ENCODE peak calls at places on chromosomes 7 and 10, in eight cellular contexts. H is ovary, L is keratinocyte, U is colonic mucosa, T is hepatocyte, C is HepG2, E is tibial nerve, S is OCI-LY7. W is an unnamed sample.
A peak's percentile ranks its signal among the peaks of the same experiment; 100 is the strongest.

GRCh38 chr7:5183155-5183554 is 6.9 kb upstream of the WIPI2 start:
- DNase-seq in H (no peak), L (no peak), U (no peak), T (no peak), C (no peak), E (no peak), S (no peak), W (peak; percentile 67)

GRCh38 chr10:101850747-101851146 is 7.1 kb upstream of the KCNIP2 start:
- DNase-seq in H (no peak), L (no peak), U (no peak), T (no peak), C (no peak), E (no peak), S (no peak), W (no peak)

GRCh38 chr7:2643386-2644229 is 11.8 kb downstream of the TTYH3 start:
- DNase-seq in H (no peak), L (no peak), U (no peak), T (no peak), C (no peak), E (no peak), S (peak; percentile 78), W (no peak)

GRCh38 chr7:131900785-131901287 is 344.4 kb upstream of the PODXL start:
- DNase-seq in H (no peak), L (no peak), U (no peak), T (no peak), C (no peak), E (no peak), S (no peak), W (no peak)

GRCh38 chr10:125064681-125065492 is 95.5 kb downstream of the CTBP2 start:
- DNase-seq in H (peak; percentile 20), L (peak; percentile 30), U (peak; percentile 55), T (peak; percentile 61), C (no peak), E (no peak), S (peak; percentile 90), W (peak; percentile 92)

GRCh38 chr10:86782691-86783418 is 26.4 kb downstream of the BMPR1A start:
- DNase-seq in H (no peak), L (no peak), U (no peak), T (no peak), C (no peak), E (no peak), S (no peak), W (no peak)

GRCh38 chr7:54546081-54546985 is 4.2 kb downstream of the VSTM2A start:
- DNase-seq in H (no peak), L (no peak), U (no peak), T (peak; percentile 48), C (peak; percentile 20), E (no peak), S (no peak), W (no peak)

GRCh38 chr7:104951546-104951945 is 62.5 kb upstream of the KMT2E start:
- DNase-seq in H (no peak), L (no peak), U (no peak), T (no peak), C (no peak), E (no peak), S (no peak), W (no peak)

GRCh38 chr7:105760549-105761447 is 115.6 kb downstream of the ATXN7L1 start:
- DNase-seq in H (no peak), L (no peak), U (no peak), T (no peak), C (no peak), E (no peak), S (no peak), W (no peak)

GRCh38 chr7:23115991-23116390 is 10.4 kb downstream of the KLHL7 start:
- DNase-seq in H (no peak), L (no peak), U (no peak), T (no peak), C (no peak), E (no peak), S (no peak), W (no peak)

GRCh38 chr10:127734753-127735152 is 2.2 kb upstream of the FOXI2 start:
- DNase-seq in H (no peak), L (no peak), U (no peak), T (no peak), C (no peak), E (no peak), S (no peak), W (no peak)

GRCh38 chr7:117164578-117164977 is 158.3 kb downstream of the WNT2 start:
- DNase-seq in H (no peak), L (no peak), U (no peak), T (no peak), C (no peak), E (no peak), S (no peak), W (peak; percentile 34)

GRCh38 chr7:44100458-44101303 is 3.5 kb upstream of the AEBP1 start:
- DNase-seq in H (peak; percentile 74), L (no peak), U (no peak), T (peak; percentile 59), C (no peak), E (no peak), S (peak; percentile 84), W (no peak)

GRCh38 chr7:129535896-129536295 is 33.6 kb downstream of the SMKR1 start:
- DNase-seq in H (no peak), L (no peak), U (no peak), T (no peak), C (no peak), E (no peak), S (no peak), W (no peak)

GRCh38 chr7:100088621-100089457 is at the start of gene COPS6:
- DNase-seq in H (peak; percentile 87), L (no peak), U (peak; percentile 90), T (peak; percentile 90), C (peak; percentile 49), E (peak; percentile 86), S (peak; percentile 81), W (no peak)

GRCh38 chr10:62103857-62104256 is 164.8 kb downstream of the RTKN2 start:
- DNase-seq in H (no peak), L (no peak), U (no peak), T (no peak), C (no peak), E (no peak), S (no peak), W (no peak)

GRCh38 chr7:92680458-92680857 is 90.3 kb upstream of the FAM133B start:
- DNase-seq in H (no peak), L (no peak), U (no peak), T (no peak), C (peak; percentile 20), E (no peak), S (peak; percentile 4), W (no peak)

GRCh38 chr7:2092279-2092678 is 140.5 kb downstream of the MAD1L1 start:
- DNase-seq in H (no peak), L (no peak), U (no peak), T (no peak), C (no peak), E (no peak), S (no peak), W (no peak)

GRCh38 chr10:80509108-80509402 is 28.6 kb upstream of the SH2D4B start:
- DNase-seq in H (no peak), L (no peak), U (no peak), T (no peak), C (no peak), E (no peak), S (no peak), W (no peak)
- H3K27ac ChIP-seq in H (no peak overlapping the region), L (peak overlapping the region; percentile 63), U (no peak overlapping the region), T (no peak overlapping the region), C (no peak overlapping the region), E (no peak overlapping the region), S (no peak overlapping the region), W (peak overlapping the region; percentile 99)

DNA sequence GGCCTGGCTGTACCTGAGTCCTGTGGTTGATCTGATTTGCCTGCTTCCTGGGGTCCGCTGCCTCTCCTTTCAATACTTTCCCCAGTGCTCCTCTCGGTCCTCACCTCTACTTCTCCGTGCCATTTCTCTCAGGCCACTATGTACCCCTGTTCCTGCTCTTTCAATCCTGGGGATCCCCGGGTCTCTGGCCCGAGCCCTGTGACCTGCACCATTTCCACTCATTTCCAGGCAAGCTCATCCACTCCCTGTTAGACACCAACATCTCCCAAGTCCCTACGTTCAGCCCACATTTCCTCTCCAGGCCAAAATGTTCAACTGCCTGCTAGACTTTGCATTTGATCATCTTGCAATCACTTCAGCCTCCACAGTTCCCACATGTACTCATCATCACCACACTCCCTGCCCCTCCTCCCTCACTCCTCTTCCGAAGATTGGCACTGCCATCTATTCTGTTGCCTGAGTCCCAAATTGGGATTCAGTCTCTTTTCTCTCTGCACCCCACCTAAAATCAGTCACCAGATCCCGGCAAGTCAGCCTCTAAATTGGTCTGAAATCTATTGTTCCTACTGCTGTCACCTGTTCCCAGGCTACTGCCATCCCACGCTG is 34.4 kb upstream of the ZMIZ1 start:
- DNase-seq in H (no peak), L (no peak), U (no peak), T (no peak), C (no peak), E (no peak), S (no peak), W (no peak)
- H3K27ac ChIP-seq in H (no peak overlapping the region), L (no peak overlapping the region), U (no peak overlapping the region), T (no peak overlapping the region), C (no peak overlapping the region), E (no peak overlapping the region), S (no peak overlapping the region), W (no peak overlapping the region)

GRCh38 chr7:94996331-94996730 is 88.9 kb downstream of the PPP1R9A start:
- DNase-seq in H (no peak), L (no peak), U (no peak), T (no peak), C (no peak), E (no peak), S (no peak), W (no peak)

GRCh38 chr7:95001258-95001657 is 93.9 kb downstream of the PPP1R9A start:
- DNase-seq in H (no peak), L (no peak), U (no peak), T (no peak), C (no peak), E (no peak), S (no peak), W (no peak)

GRCh38 chr7:95001815-95002561 is 94.6 kb downstream of the PPP1R9A start:
- DNase-seq in H (no peak), L (no peak), U (no peak), T (no peak), C (no peak), E (no peak), S (no peak), W (no peak)

GRCh38 chr7:94998951-94999350 is 91.6 kb downstream of the PPP1R9A start:
- DNase-seq in H (no peak), L (no peak), U (no peak), T (no peak), C (no peak), E (no peak), S (no peak), W (no peak)

GRCh38 chr7:94997547-94997946 is 90.2 kb downstream of the PPP1R9A start:
- DNase-seq in H (no peak), L (no peak), U (no peak), T (no peak), C (no peak), E (no peak), S (no peak), W (no peak)
- H3K27ac ChIP-seq in H (no peak overlapping the region), L (no peak overlapping the region), U (no peak overlapping the region), T (no peak overlapping the region), C (no peak overlapping the region), E (no peak overlapping the region), S (no peak overlapping the region), W (no peak overlapping the region)

DNA sequence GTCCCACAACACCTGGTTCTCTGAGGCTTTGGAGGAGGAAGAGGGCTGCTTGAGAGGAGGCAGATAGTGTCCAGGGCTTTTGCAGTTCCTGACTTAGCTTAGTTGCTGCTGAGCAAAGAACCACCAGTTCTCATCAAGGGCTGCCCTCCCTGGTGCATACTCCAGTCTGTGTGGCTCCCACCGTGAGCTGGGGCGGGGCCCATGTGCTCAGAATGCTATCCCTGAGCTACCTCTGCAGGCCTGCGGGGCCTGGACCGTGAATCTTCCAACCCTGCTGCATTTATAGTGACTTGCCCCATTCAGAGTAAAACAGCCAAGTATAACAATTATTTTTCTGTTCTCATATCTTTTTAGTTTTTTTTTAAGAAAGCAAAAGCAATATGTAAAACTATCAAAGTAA is 49.2 kb downstream of the TACR2 start:
- DNase-seq in H (no peak), L (no peak), U (no peak), T (no peak), C (no peak), E (no peak), S (no peak), W (no peak)
- H3K27ac ChIP-seq in H (no peak overlapping the region), L (no peak overlapping the region), U (no peak overlapping the region), T (no peak overlapping the region), C (no peak overlapping the region), E (no peak overlapping the region), S (no peak overlapping the region), W (no peak overlapping the region)